ENCODE peak calls at places on chromosome 12, in nine cellular contexts. Z is SJSA1; U is fibroblast of lung; J is left ventricle myocardium inferior; Q is ovary; N is CD8-positive, alpha-beta T cell; H is body of pancreas; X is H1; D is PC-9. I is an unnamed sample.

GRCh38 chr12:3218150-3218845 is 141.1 kb downstream of the TSPAN9 start:
- DNase-seq in U (peak; percentile 76), Q (peak; percentile 86), Z (no peak), N (no peak), D (peak; percentile 58), X (no peak), J (peak; percentile 85), H (peak; percentile 70), I (peak; percentile 89)

GRCh38 chr12:22275847-22276246 is 58.7 kb downstream of the ST8SIA1 start:
- DNase-seq in Z (peak; percentile 74), J (peak; percentile 86), Q (peak; percentile 83), D (peak; percentile 95), H (peak; percentile 73), N (no peak), U (peak; percentile 99), X (no peak), I (peak; percentile 94)

GRCh38 chr12:123111498-123112165 is 39.3 kb downstream of the PITPNM2 start:
- DNase-seq in Z (peak; percentile 54), X (no peak), N (no peak), J (no peak), U (peak; percentile 83), H (no peak), D (no peak), Q (no peak), I (no peak)

GRCh38 chr12:27807063-27807703 is 27.1 kb upstream of the MANSC4 start:
- DNase-seq in Z (no peak), D (no peak), H (no peak), Q (no peak), N (peak; percentile 24), U (no peak), J (no peak), X (no peak), I (no peak)

GRCh38 chr12:66065623-66066022 is 64.9 kb downstream of the LLPH start:
- DNase-seq in U (peak; percentile 60), H (no peak), Z (no peak), N (no peak), D (no peak), X (no peak), Q (no peak), J (no peak), I (no peak)

GRCh38 chr12:109174468-109174867 is 58.1 kb downstream of the ACACB start:
- DNase-seq in D (no peak), J (no peak), H (no peak), U (no peak), N (no peak), X (no peak), Z (no peak), Q (no peak), I (no peak)

GRCh38 chr12:5043589-5044419 is at the start of gene KCNA5:
- DNase-seq in H (peak; percentile 57), U (no peak), Q (no peak), D (no peak), J (peak; percentile 22), Z (no peak), N (no peak), X (peak; percentile 77), I (peak; percentile 68)

GRCh38 chr12:28033538-28033915 is 61.0 kb upstream of the PTHLH start:
- DNase-seq in U (peak; percentile 70), H (no peak), N (no peak), D (no peak), J (no peak), Q (no peak), X (no peak), Z (no peak), I (no peak)

GRCh38 chr12:123384994-123385376 is 1.1 kb downstream of the KMT5A start:
- DNase-seq in X (no peak), Q (no peak), U (peak; percentile 63), N (no peak), D (no peak), H (no peak), Z (no peak), J (no peak), I (no peak)

GRCh38 chr12:8914716-8915526 is 612 bp downstream of the PHC1 start:
- DNase-seq in U (peak; percentile 63), J (peak; percentile 40), Q (peak; percentile 59), N (peak; percentile 60), Z (peak; percentile 49), D (peak; percentile 88), H (peak; percentile 58), X (peak; percentile 76), I (peak; percentile 87)

GRCh38 chr12:123033392-123034021 is 53.0 kb downstream of the ARL6IP4 start:
- DNase-seq in Q (no peak), N (no peak), H (no peak), D (no peak), X (no peak), Z (no peak), J (no peak), U (no peak), I (peak; percentile 11)

GRCh38 chr12:29750928-29751220 is 32.9 kb downstream of the TMTC1 start:
- DNase-seq in U (no peak), X (no peak), N (no peak), D (no peak), Z (no peak), Q (no peak), J (no peak), H (no peak), I (no peak)

GRCh38 chr12:107903377-107904061 is 129.0 kb downstream of the ASCL4 start:
- DNase-seq in D (no peak), Z (no peak), N (no peak), J (peak; percentile 60), X (peak; percentile 93), U (peak; percentile 19), H (peak; percentile 74), Q (peak; percentile 21), I (peak; percentile 87)

GRCh38 chr12:66500841-66501240 is 178.0 kb downstream of the GRIP1 start:
- DNase-seq in Z (no peak), U (no peak), J (no peak), D (no peak), X (no peak), H (no peak), Q (no peak), N (no peak), I (no peak)

GRCh38 chr12:47219243-47219642 is 139.5 kb upstream of the AMIGO2 start:
- DNase-seq in U (peak; percentile 76), H (no peak), N (no peak), Z (no peak), J (no peak), Q (no peak), X (no peak), D (no peak), I (no peak)

GRCh38 chr12:116317986-116318737 is 40.7 kb upstream of the MED13L start:
- DNase-seq in Q (peak; percentile 26), H (peak; percentile 45), D (peak; percentile 18), U (peak; percentile 7), X (no peak), N (no peak), Z (no peak), J (no peak), I (no peak)

GRCh38 chr12:9124346-9125031 is 8.8 kb upstream of the A2M start:
- DNase-seq in X (no peak), N (no peak), H (no peak), Z (no peak), U (no peak), J (no peak), D (no peak), Q (no peak), I (peak; percentile 73)

GRCh38 chr12:49636979-49637378 is 13.6 kb downstream of the PRPF40B start:
- DNase-seq in N (peak; percentile 49), D (peak; percentile 33), X (no peak), H (peak; percentile 64), U (peak; percentile 64), Q (peak; percentile 62), J (no peak), Z (peak; percentile 61), I (peak; percentile 45)

GRCh38 chr12:47067778-47068431 is 11.5 kb upstream of the PCED1B start:
- DNase-seq in J (no peak), U (no peak), Z (no peak), X (no peak), Q (no peak), H (no peak), D (no peak), N (no peak), I (no peak)

GRCh38 chr12:26156201-26156871 is 31.5 kb upstream of the BHLHE41 start:
- DNase-seq in D (no peak), U (peak; percentile 7), X (no peak), N (no peak), J (no peak), Q (no peak), Z (peak; percentile 57), H (no peak), I (no peak)

GRCh38 chr12:95836630-95837239 is 22.0 kb upstream of the SNRPF start:
- DNase-seq in Q (no peak), H (peak; percentile 52), X (no peak), D (no peak), U (peak; percentile 63), Z (no peak), J (no peak), N (no peak), I (no peak)

GRCh38 chr12:24894869-24895268 is 54.0 kb downstream of the BCAT1 start:
- DNase-seq in N (no peak), D (no peak), Z (no peak), U (no peak), Q (no peak), X (no peak), H (no peak), J (no peak), I (no peak)

GRCh38 chr12:75979181-75979580 is 52.4 kb downstream of the PHLDA1 start:
- DNase-seq in Q (no peak), H (no peak), D (no peak), U (peak; percentile 70), J (no peak), Z (no peak), X (no peak), N (peak; percentile 10), I (no peak)

GRCh38 chr12:53459097-53459496 is 7.2 kb downstream of the PCBP2 start:
- DNase-seq in Z (no peak), U (no peak), D (no peak), Q (no peak), H (no peak), X (no peak), J (no peak), N (no peak), I (no peak)
- H3K4me1 ChIP-seq in Z (peaks cover 6% of the 10 kb centered on the region), U (peaks cover 8% of the 10 kb centered on the region), D (peaks cover 3% of the 10 kb centered on the region), Q (peaks cover 2% of the 10 kb centered on the region), H (peaks cover 8% of the 10 kb centered on the region), X (no peaks in the 10 kb centered on the region), J (peaks cover 89% of the 10 kb centered on the region), N (peaks cover 9% of the 10 kb centered on the region), I (peaks cover 23% of the 10 kb centered on the region)

GRCh38 chr12:131063960-131064359 is 110.3 kb downstream of the ADGRD1 start:
- DNase-seq in H (no peak), U (no peak), N (no peak), X (no peak), Q (no peak), Z (no peak), J (no peak), D (no peak), I (no peak)
- H3K9me3 ChIP-seq in H (no peaks in the 10 kb centered on the region), U (no peaks in the 10 kb centered on the region), N (no peaks in the 10 kb centered on the region), X (no peaks in the 10 kb centered on the region), Q (no peaks in the 10 kb centered on the region), Z (no peaks in the 10 kb centered on the region), J (no peaks in the 10 kb centered on the region), D (no peaks in the 10 kb centered on the region), I (no peaks in the 10 kb centered on the region)

GRCh38 chr12:86600664-86601231 is 344.6 kb upstream of the MGAT4C start:
- DNase-seq in J (no peak), X (no peak), H (no peak), Q (no peak), Z (no peak), N (no peak), D (no peak), U (no peak), I (peak; percentile 53)
- H3K27ac ChIP-seq in J (no peak overlapping the region), X (no peak overlapping the region), H (no peak overlapping the region), Q (no peak overlapping the region), Z (no peak overlapping the region), N (no peak overlapping the region), D (no peak overlapping the region), U (no peak overlapping the region), I (no peak overlapping the region)

GRCh38 chr12:52151153-52151858 is 40.5 kb downstream of the KRT80 start:
- DNase-seq in X (no peak), D (no peak), U (no peak), N (no peak), Z (no peak), Q (no peak), J (no peak), H (no peak), I (no peak)
- H3K4me1 ChIP-seq in X (peaks cover 5% of the 10 kb centered on the region), D (peaks cover 80% of the 10 kb centered on the region), U (peaks cover 33% of the 10 kb centered on the region), N (peaks cover 20% of the 10 kb centered on the region), Z (peaks cover 50% of the 10 kb centered on the region), Q (peaks cover 9% of the 10 kb centered on the region), J (peaks cover 67% of the 10 kb centered on the region), H (peaks cover 40% of the 10 kb centered on the region), I (peaks cover 14% of the 10 kb centered on the region)